ENCODE peak calls at places on chromosome 9, in four cellular contexts. U, E, N and V are unnamed samples.

GRCh38 chr9:84823426-84824271 is 154.1 kb downstream of the NTRK2 start:
- DNase-seq in U (no peak), E (peak; percentile 24), N (no peak), V (no peak)

GRCh38 chr9:21295992-21296391 is 9.1 kb downstream of the IFNA5 start:
- DNase-seq in U (no peak), E (no peak), N (no peak), V (no peak)

GRCh38 chr9:71465392-71465791 is 302.9 kb downstream of the CEMIP2 start:
- DNase-seq in U (no peak), E (no peak), N (no peak), V (no peak)

GRCh38 chr9:106916491-106917235 is 53.7 kb downstream of the ZNF462 start:
- DNase-seq in U (peak; percentile 23), E (no peak), N (no peak), V (no peak)

GRCh38 chr9:80839821-80840670 is 849.3 kb downstream of the TLE1 start:
- DNase-seq in U (no peak), E (no peak), N (no peak), V (no peak)

GRCh38 chr9:2863831-2864230 is 19.9 kb upstream of the PUM3 start:
- DNase-seq in U (no peak), E (no peak), N (no peak), V (no peak)

GRCh38 chr9:124350485-124351263 is 64.6 kb downstream of the PSMB7 start:
- DNase-seq in U (peak; percentile 31), E (no peak), N (no peak), V (no peak)

GRCh38 chr9:112075009-112075378 is 100.1 kb downstream of the SUSD1 start:
- DNase-seq in U (no peak), E (no peak), N (no peak), V (no peak)

GRCh38 chr9:113454914-113455761 is 8.4 kb upstream of the RGS3 start:
- DNase-seq in U (peak; percentile 83), E (no peak), N (peak; percentile 95), V (no peak)

GRCh38 chr9:113649855-113650206 is 186.3 kb downstream of the RGS3 start:
- DNase-seq in U (no peak), E (no peak), N (no peak), V (no peak)

GRCh38 chr9:109771084-109771483 is 8.9 kb upstream of the PALM2AKAP2 start:
- DNase-seq in U (no peak), E (no peak), N (no peak), V (no peak)

GRCh38 chr9:101508203-101508602 is 25.4 kb upstream of the RNF20 start:
- DNase-seq in U (no peak), E (no peak), N (no peak), V (no peak)

GRCh38 chr9:78026947-78027346 is 4.7 kb downstream of the GNAQ start:
- DNase-seq in U (no peak), E (no peak), N (no peak), V (no peak)

GRCh38 chr9:36980148-36980974 is 53.7 kb downstream of the PAX5 start:
- DNase-seq in U (no peak), E (no peak), N (peak; percentile 24), V (peak; percentile 72)

GRCh38 chr9:86410281-86410680 is 56.1 kb upstream of the TUT7 start:
- DNase-seq in U (no peak), E (no peak), N (no peak), V (no peak)

DNA sequence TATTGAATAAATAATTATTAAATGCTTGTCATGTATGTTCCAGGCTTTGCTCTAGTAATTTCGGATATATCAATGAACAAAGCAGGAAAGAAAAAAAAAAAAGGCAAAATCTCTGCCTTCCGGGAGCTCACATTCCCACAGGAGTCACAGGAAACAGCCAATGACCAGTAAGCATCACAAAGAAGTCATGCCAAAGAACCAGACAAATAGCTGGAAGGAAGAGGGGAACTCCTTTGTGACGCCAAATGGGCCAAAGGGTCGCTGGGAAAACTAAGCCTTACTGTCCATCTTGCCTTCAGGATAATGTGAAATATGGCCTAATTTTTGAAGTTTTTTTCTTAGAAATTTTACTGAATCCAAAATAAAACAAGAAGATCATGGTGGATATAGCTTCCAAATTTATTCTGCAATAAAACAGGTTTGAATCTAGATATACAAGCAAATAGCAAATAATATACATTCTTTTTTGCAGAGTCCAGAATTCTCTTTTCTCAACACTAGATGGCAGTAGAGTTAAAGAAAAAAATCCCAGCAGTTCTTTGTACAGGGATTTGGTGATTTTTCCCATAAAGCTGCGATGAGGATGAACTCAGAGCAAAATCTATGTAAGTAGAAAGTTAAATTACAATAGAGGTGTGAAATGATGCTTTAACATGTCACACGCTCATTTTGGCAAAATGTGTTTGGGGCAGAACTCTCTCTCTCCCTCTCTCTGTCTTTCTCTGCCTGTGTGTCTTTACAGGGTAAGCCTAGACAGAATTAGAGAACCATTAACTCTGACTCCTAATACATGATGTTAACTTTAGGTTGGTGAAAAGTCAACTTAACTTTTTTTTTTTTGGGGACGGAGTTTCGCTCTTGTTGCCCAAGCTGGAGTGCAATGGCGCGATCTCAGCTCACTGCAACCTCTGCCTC is 60.0 kb upstream of the TUT7 start:
- DNase-seq in U (peak; percentile 25), E (no peak), N (peak; percentile 5), V (peak; percentile 49)
- TF ChIP-seq NFIC in U (no peak), E (no peak), N (no peak), V (no peak)

DNA sequence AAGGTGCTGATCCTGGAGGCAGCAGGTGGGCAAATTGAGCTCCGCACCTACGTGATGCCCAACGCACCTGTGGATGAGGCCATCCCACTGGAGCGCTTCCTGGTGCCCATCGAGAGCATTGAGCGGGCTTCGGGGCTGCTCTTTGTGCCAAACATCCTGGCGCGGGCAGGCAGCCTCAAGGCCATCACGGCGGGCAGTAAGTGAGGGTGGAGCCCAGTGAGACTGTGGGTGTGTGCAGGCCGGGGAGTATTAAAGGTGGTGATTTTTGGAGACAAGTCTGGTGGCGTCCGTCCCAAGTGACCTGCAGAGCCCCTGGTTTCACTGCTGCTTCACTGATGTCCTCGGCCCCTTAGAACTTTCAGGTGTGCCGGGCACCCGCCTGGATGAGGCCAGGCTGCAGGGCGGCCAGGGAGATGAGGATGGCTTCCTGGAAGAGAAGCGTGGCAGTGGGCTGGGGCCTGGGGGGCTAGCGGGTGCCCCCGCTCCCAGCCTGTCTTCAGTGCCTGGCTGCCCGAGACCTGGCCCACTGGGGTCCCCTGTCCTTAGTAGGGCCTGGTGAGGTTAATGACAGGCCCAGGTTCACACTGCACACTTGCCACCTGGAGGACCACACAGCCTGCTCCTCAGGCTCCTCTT is 4.2 kb downstream of the ENDOG start:
- DNase-seq in U (no peak), E (no peak), N (no peak), V (no peak)
- TF ChIP-seq NFIC in U (no peak), E (no peak), N (no peak), V (no peak)

GRCh38 chr9:105066265-105066865 is 138.4 kb upstream of the ABCA1 start:
- DNase-seq in U (no peak), E (no peak), N (no peak), V (no peak)

GRCh38 chr9:105062222-105062850 is 134.4 kb upstream of the ABCA1 start:
- DNase-seq in U (no peak), E (no peak), N (no peak), V (no peak)

GRCh38 chr9:105065119-105066088 is 137.4 kb upstream of the ABCA1 start:
- DNase-seq in U (peak; percentile 91), E (no peak), N (no peak), V (no peak)

GRCh38 chr9:105064248-105065118 is 136.5 kb upstream of the ABCA1 start:
- DNase-seq in U (peak; percentile 96), E (no peak), N (peak; percentile 29), V (peak; percentile 79)

GRCh38 chr9:105063665-105064247 is 135.8 kb upstream of the ABCA1 start:
- DNase-seq in U (peak; percentile 75), E (no peak), N (no peak), V (no peak)
- TF ChIP-seq NFIC in U (no peak), E (no peak), N (no peak), V (no peak)

GRCh38 chr9:135130266-135130976 is 43.0 kb downstream of the OLFM1 start:
- DNase-seq in U (no peak), E (peak; percentile 13), N (peak; percentile 47), V (no peak)
- TF ChIP-seq NFIC in U (no peak), E (no peak), N (peak; percentile 87), V (no peak)